ENCODE peak calls at places on chromosomes 12 and 14, in eight cellular contexts. R is SJSA1, I is neural progenitor cell, L is endodermal cell, K is upper lobe of right lung, E is heart left ventricle, U is fibroblast of lung, N is pancreas. S is an unnamed sample.

GRCh38 chr12:45944771-45945170 is 45.6 kb downstream of the SCAF11 start:
- DNase-seq in N (no peak), I (no peak), K (no peak), U (peak; percentile 63), E (no peak), L (no peak), R (no peak), S (no peak)

GRCh38 chr12:56221233-56221756 is 427 bp downstream of the RNF41 start:
- DNase-seq in L (peak; percentile 89), E (peak; percentile 75), I (peak; percentile 84), U (peak; percentile 88), R (peak; percentile 64), N (peak; percentile 62), K (peak; percentile 79), S (no peak)

GRCh38 chr14:28952707-28953106 is 186.1 kb downstream of the FOXG1 start:
- DNase-seq in K (no peak), R (no peak), L (no peak), E (no peak), N (no peak), U (no peak), I (no peak), S (no peak)

GRCh38 chr14:39668449-39668848 is 236.2 kb upstream of the FBXO33 start:
- DNase-seq in R (no peak), U (no peak), K (no peak), N (no peak), L (no peak), E (no peak), I (no peak), S (no peak)

GRCh38 chr12:68240975-68241374 is 12.4 kb downstream of the IL22 start:
- DNase-seq in L (no peak), N (no peak), R (no peak), U (peak; percentile 33), E (no peak), K (peak; percentile 62), I (no peak), S (peak; percentile 92)

GRCh38 chr12:109737631-109738030 is 24.0 kb downstream of the FAM222A start:
- DNase-seq in U (no peak), R (no peak), N (peak; percentile 13), L (peak; percentile 81), I (no peak), K (no peak), E (no peak), S (no peak)

GRCh38 chr12:100234591-100235304 is 32.1 kb downstream of the DEPDC4 start:
- DNase-seq in K (no peak), N (no peak), R (peak; percentile 16), E (no peak), L (no peak), U (peak; percentile 52), I (peak; percentile 31), S (peak; percentile 46)

GRCh38 chr12:98440165-98440581 is 75.2 kb upstream of the TMPO start:
- DNase-seq in K (no peak), I (no peak), L (no peak), U (peak; percentile 98), E (peak; percentile 85), R (no peak), N (peak; percentile 82), S (no peak)

GRCh38 chr14:71651228-71651627 is 281.0 kb upstream of the RGS6 start:
- DNase-seq in I (no peak), N (no peak), U (peak; percentile 94), K (no peak), R (peak; percentile 43), L (no peak), E (no peak), S (no peak)

GRCh38 chr14:88166616-88167015 is 156.5 kb downstream of the KCNK10 start:
- DNase-seq in N (no peak), K (no peak), U (peak; percentile 70), R (peak; percentile 25), I (no peak), E (no peak), L (peak; percentile 35), S (no peak)

GRCh38 chr12:47903927-47904646 is 707 bp downstream of the VDR start:
- DNase-seq in R (peak; percentile 69), N (peak; percentile 54), U (peak; percentile 89), I (no peak), E (peak; percentile 52), L (peak; percentile 72), K (peak; percentile 78), S (peak; percentile 65)
- H3K4me3 ChIP-seq in R (peak overlapping the region; percentile 41), N (peak overlapping the region; percentile 39), U (peak overlapping the region; percentile 77), I (peak overlapping the region; percentile 63), E (peak overlapping the region; percentile 69), L (peak overlapping the region; percentile 78), K (peak overlapping the region; percentile 60), S (peak overlapping the region; percentile 76)

DNA sequence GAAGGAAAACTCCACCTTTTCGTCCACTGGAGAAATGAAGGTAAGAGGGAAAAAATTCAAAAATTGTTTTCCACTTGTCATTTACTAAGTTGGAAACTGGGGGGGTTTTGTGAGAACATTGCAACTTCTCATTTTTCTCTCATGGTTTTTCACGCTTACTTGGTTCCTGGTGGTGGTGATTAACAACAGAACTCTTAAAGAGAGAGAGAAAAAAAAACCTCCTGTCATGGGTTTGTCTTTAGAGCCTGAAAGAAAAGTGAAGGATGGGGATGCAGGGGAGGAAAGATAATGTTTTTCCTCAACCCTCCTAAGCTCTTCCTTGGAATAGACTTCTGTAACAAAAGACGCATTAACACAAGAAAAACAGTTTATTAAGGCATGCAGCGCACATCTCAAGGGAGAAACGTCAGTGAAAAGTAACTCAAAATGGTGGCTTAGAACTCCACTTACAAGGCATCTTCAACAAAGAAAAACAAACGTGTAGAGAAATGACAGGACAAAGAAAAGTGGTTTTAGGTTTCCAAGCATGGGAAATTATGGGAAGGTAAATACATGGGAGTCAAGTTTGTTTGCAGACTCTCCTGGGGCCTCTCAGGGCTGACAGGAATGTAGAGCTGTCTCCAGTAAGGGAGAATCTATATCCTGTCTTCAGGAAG is 81.9 kb upstream of the ATF7IP start:
- DNase-seq in L (peak; percentile 64), U (no peak), N (no peak), K (no peak), E (no peak), I (peak; percentile 47), R (no peak), S (no peak)
- H3K9me3 ChIP-seq in L (peaks cover 42% of the 10 kb centered on the region), U (no peaks in the 10 kb centered on the region), N (no peaks in the 10 kb centered on the region), K (no peaks in the 10 kb centered on the region), E (no peaks in the 10 kb centered on the region), I (no peaks in the 10 kb centered on the region), R (peaks cover 5% of the 10 kb centered on the region), S (no peaks in the 10 kb centered on the region)

DNA sequence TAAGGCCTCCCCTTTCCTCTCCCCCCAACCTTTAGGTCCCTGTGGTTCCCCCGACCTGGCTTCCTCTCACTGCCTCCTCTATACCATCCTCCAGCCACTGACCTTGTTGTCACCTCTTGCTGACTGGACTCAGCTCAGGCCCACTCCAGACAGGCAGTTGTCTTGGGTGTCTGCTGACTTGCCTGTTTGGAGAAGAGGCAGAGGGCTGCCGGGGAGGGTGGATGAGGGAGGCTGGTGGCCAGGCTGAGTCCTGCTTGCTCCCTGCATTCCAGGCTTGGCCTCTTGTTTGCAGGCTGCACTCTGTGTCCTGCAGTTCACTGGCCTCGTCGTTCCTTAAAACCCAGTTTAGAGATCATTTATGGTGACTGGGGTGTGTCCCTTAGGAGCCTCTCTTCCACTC is 31.0 kb upstream of the RD3L start:
- DNase-seq in I (no peak), U (no peak), N (no peak), L (no peak), E (no peak), R (peak; percentile 74), K (no peak), S (no peak)
- H3K27ac ChIP-seq in I (no peak overlapping the region), U (no peak overlapping the region), N (no peak overlapping the region), L (no peak overlapping the region), E (no peak overlapping the region), R (peak overlapping the region; percentile 72), K (no peak overlapping the region), S (no peak overlapping the region)

GRCh38 chr14:99247091-99247729 is 24.8 kb downstream of the BCL11B start:
- DNase-seq in N (no peak), K (no peak), R (no peak), L (peak; percentile 70), U (no peak), E (no peak), I (no peak), S (no peak)
- H3K4me3 ChIP-seq in N (no peak overlapping the region), K (no peak overlapping the region), R (no peak overlapping the region), L (peak overlapping the region; percentile 78), U (no peak overlapping the region), E (no peak overlapping the region), I (peak overlapping the region; percentile 52), S (peak overlapping the region; percentile 66)

GRCh38 chr14:19906665-19907064 is 13.7 kb upstream of the OR4K5 start:
- DNase-seq in L (no peak), E (no peak), R (no peak), U (no peak), K (no peak), N (no peak), I (no peak), S (no peak)

GRCh38 chr14:19895282-19895681 is 20.3 kb downstream of the OR4K2 start:
- DNase-seq in I (no peak), K (no peak), E (no peak), L (no peak), U (no peak), R (no peak), N (no peak), S (no peak)

GRCh38 chr14:19902409-19902808 is 18.0 kb upstream of the OR4K5 start:
- DNase-seq in R (no peak), N (no peak), E (no peak), K (no peak), U (no peak), L (no peak), I (no peak), S (no peak)

DNA sequence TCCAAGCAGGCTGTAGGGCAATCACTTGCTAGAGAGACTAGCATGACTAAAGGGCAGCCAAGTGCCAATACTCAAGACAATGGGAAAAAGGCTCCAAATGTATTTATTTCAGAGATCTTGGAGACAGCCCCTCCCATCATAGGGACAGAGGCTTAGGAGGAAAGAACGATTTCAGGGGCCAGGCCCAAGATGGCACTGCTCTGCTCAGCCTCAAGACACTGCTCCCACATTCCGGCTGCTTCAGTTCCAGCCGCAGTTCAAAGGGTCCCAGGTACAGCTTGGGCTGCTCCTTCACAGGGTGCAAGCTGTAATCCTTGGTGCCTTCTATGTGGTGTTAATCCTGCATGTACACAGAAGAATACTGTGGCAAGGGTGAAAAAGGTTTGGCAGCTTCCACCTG is 19.4 kb upstream of the OR4K5 start:
- DNase-seq in I (no peak), N (no peak), E (no peak), U (no peak), K (no peak), R (no peak), L (no peak), S (no peak)
- H3K9me3 ChIP-seq in I (peaks cover 89% of the 10 kb centered on the region), N (no peaks in the 10 kb centered on the region), E (no peaks in the 10 kb centered on the region), U (no peaks in the 10 kb centered on the region), K (peaks cover 9% of the 10 kb centered on the region), R (no peaks in the 10 kb centered on the region), L (peaks cover 88% of the 10 kb centered on the region), S (peaks cover 9% of the 10 kb centered on the region)

GRCh38 chr12:27620121-27620520 is 76.1 kb upstream of the REP15 start:
- DNase-seq in L (no peak), I (no peak), U (no peak), K (no peak), R (no peak), E (no peak), N (no peak), S (no peak)
- H3K27ac ChIP-seq in L (no peak overlapping the region), I (no peak overlapping the region), U (no peak overlapping the region), K (no peak overlapping the region), R (peak overlapping the region; percentile 87), E (no peak overlapping the region), N (no peak overlapping the region), S (no peak overlapping the region)